ENCODE peak calls at places on chromosomes 2 and 18, in six cellular contexts. One of them, this sample, is unnamed.

GRCh38 chr2:222318026-222318711 is 19.4 kb upstream of the PAX3 start:
- DNase-seq in A172: peak; percentile 78
- DNase-seq in gastrocnemius medialis: peak; percentile 48
- DNase-seq in prostate gland: peak; percentile 41
- DNase-seq in effector memory CD8-positive, alpha-beta T cell: no peak
- DNase-seq in heart left ventricle: peak; percentile 75
- DNase-seq in this sample: peak; percentile 53

GRCh38 chr18:45412577-45412976 is 202.7 kb upstream of the SLC14A2 start:
- DNase-seq in A172: peak; percentile 28
- DNase-seq in prostate gland: no peak
- DNase-seq in heart left ventricle: no peak
- DNase-seq in gastrocnemius medialis: no peak
- DNase-seq in effector memory CD8-positive, alpha-beta T cell: no peak
- DNase-seq in this sample: no peak

GRCh38 chr2:188292446-188293239 is 969 bp downstream of the GULP1 start:
- DNase-seq in gastrocnemius medialis: peak; percentile 69
- DNase-seq in prostate gland: peak; percentile 94
- DNase-seq in heart left ventricle: peak; percentile 80
- DNase-seq in effector memory CD8-positive, alpha-beta T cell: no peak
- DNase-seq in A172: peak; percentile 82
- DNase-seq in this sample: peak; percentile 68

GRCh38 chr2:60379684-60380083 is 173.8 kb downstream of the BCL11A start:
- DNase-seq in heart left ventricle: no peak
- DNase-seq in effector memory CD8-positive, alpha-beta T cell: no peak
- DNase-seq in gastrocnemius medialis: no peak
- DNase-seq in A172: no peak
- DNase-seq in prostate gland: no peak
- DNase-seq in this sample: no peak

GRCh38 chr2:22375094-22375493 is 1009.9 kb upstream of the KLHL29 start:
- DNase-seq in effector memory CD8-positive, alpha-beta T cell: no peak
- DNase-seq in heart left ventricle: no peak
- DNase-seq in gastrocnemius medialis: no peak
- DNase-seq in prostate gland: no peak
- DNase-seq in A172: no peak
- DNase-seq in this sample: no peak

GRCh38 chr18:46341989-46342525 is 237.9 kb downstream of the HAUS1 start:
- DNase-seq in gastrocnemius medialis: no peak
- DNase-seq in heart left ventricle: no peak
- DNase-seq in effector memory CD8-positive, alpha-beta T cell: no peak
- DNase-seq in prostate gland: no peak
- DNase-seq in A172: no peak
- DNase-seq in this sample: no peak

GRCh38 chr2:168604252-168604651 is 148.2 kb downstream of the CERS6 start:
- DNase-seq in prostate gland: no peak
- DNase-seq in A172: no peak
- DNase-seq in heart left ventricle: no peak
- DNase-seq in gastrocnemius medialis: no peak
- DNase-seq in effector memory CD8-positive, alpha-beta T cell: no peak
- DNase-seq in this sample: no peak

GRCh38 chr2:48588745-48589144 is 28.9 kb upstream of the GTF2A1L start:
- DNase-seq in prostate gland: no peak
- DNase-seq in A172: no peak
- DNase-seq in heart left ventricle: no peak
- DNase-seq in effector memory CD8-positive, alpha-beta T cell: no peak
- DNase-seq in gastrocnemius medialis: no peak
- DNase-seq in this sample: no peak

GRCh38 chr18:56221195-56222065 is 417.0 kb downstream of the TXNL1 start:
- DNase-seq in heart left ventricle: no peak
- DNase-seq in gastrocnemius medialis: no peak
- DNase-seq in prostate gland: no peak
- DNase-seq in A172: no peak
- DNase-seq in effector memory CD8-positive, alpha-beta T cell: no peak
- DNase-seq in this sample: no peak

GRCh38 chr2:217402622-217403383 is 542.9 kb upstream of the TNP1 start:
- DNase-seq in gastrocnemius medialis: no peak
- DNase-seq in prostate gland: peak; percentile 68
- DNase-seq in A172: peak; percentile 32
- DNase-seq in heart left ventricle: no peak
- DNase-seq in effector memory CD8-positive, alpha-beta T cell: no peak
- DNase-seq in this sample: no peak

GRCh38 chr2:81481994-81482368 is 1177.4 kb upstream of the LRRTM1 start:
- DNase-seq in gastrocnemius medialis: no peak
- DNase-seq in effector memory CD8-positive, alpha-beta T cell: no peak
- DNase-seq in heart left ventricle: no peak
- DNase-seq in A172: no peak
- DNase-seq in prostate gland: no peak
- DNase-seq in this sample: no peak

GRCh38 chr2:238876232-238876630 is 28.3 kb downstream of the TWIST2 start:
- DNase-seq in heart left ventricle: no peak
- DNase-seq in A172: no peak
- DNase-seq in effector memory CD8-positive, alpha-beta T cell: no peak
- DNase-seq in gastrocnemius medialis: no peak
- DNase-seq in prostate gland: no peak
- DNase-seq in this sample: no peak

GRCh38 chr18:8603663-8604520 is 5.3 kb upstream of the RAB12 start:
- DNase-seq in heart left ventricle: no peak
- DNase-seq in gastrocnemius medialis: no peak
- DNase-seq in effector memory CD8-positive, alpha-beta T cell: no peak
- DNase-seq in prostate gland: no peak
- DNase-seq in A172: no peak
- DNase-seq in this sample: no peak

GRCh38 chr2:232039086-232039485 is 77.6 kb downstream of the DIS3L2 start:
- DNase-seq in heart left ventricle: no peak
- DNase-seq in prostate gland: no peak
- DNase-seq in A172: no peak
- DNase-seq in gastrocnemius medialis: no peak
- DNase-seq in effector memory CD8-positive, alpha-beta T cell: no peak
- DNase-seq in this sample: no peak

GRCh38 chr2:239115616-239116015 is 267.7 kb downstream of the TWIST2 start:
- DNase-seq in effector memory CD8-positive, alpha-beta T cell: no peak
- DNase-seq in heart left ventricle: peak; percentile 56
- DNase-seq in gastrocnemius medialis: no peak
- DNase-seq in A172: no peak
- DNase-seq in prostate gland: no peak
- DNase-seq in this sample: no peak

GRCh38 chr2:169360984-169361705 is 1.2 kb downstream of the LRP2 start:
- DNase-seq in gastrocnemius medialis: no peak
- DNase-seq in effector memory CD8-positive, alpha-beta T cell: no peak
- DNase-seq in A172: no peak
- DNase-seq in heart left ventricle: no peak
- DNase-seq in prostate gland: no peak
- DNase-seq in this sample: no peak

GRCh38 chr2:101520246-101520645 is 45.3 kb upstream of the RFX8 start:
- DNase-seq in heart left ventricle: no peak
- DNase-seq in effector memory CD8-positive, alpha-beta T cell: no peak
- DNase-seq in gastrocnemius medialis: no peak
- DNase-seq in A172: peak; percentile 74
- DNase-seq in prostate gland: no peak
- DNase-seq in this sample: no peak

GRCh38 chr2:234514099-234514498 is 17.2 kb upstream of the ARL4C start:
- DNase-seq in gastrocnemius medialis: no peak
- DNase-seq in heart left ventricle: no peak
- DNase-seq in effector memory CD8-positive, alpha-beta T cell: no peak
- DNase-seq in A172: no peak
- DNase-seq in prostate gland: no peak
- DNase-seq in this sample: no peak

GRCh38 chr2:216222650-216223352 is 113.7 kb downstream of the XRCC5 start:
- DNase-seq in A172: peak; percentile 73
- DNase-seq in effector memory CD8-positive, alpha-beta T cell: no peak
- DNase-seq in gastrocnemius medialis: no peak
- DNase-seq in prostate gland: no peak
- DNase-seq in heart left ventricle: no peak
- DNase-seq in this sample: no peak

GRCh38 chr2:188050716-188051115 is 241.0 kb upstream of the GULP1 start:
- DNase-seq in A172: peak; percentile 66
- DNase-seq in heart left ventricle: no peak
- DNase-seq in prostate gland: no peak
- DNase-seq in effector memory CD8-positive, alpha-beta T cell: no peak
- DNase-seq in gastrocnemius medialis: no peak
- DNase-seq in this sample: no peak

GRCh38 chr18:63249781-63250180 is 69.8 kb downstream of the BCL2 start:
- DNase-seq in prostate gland: peak; percentile 33
- DNase-seq in heart left ventricle: no peak
- DNase-seq in gastrocnemius medialis: no peak
- DNase-seq in effector memory CD8-positive, alpha-beta T cell: no peak
- DNase-seq in A172: no peak
- DNase-seq in this sample: no peak

GRCh38 chr18:27009293-27009692 is 143.8 kb upstream of the AQP4 start:
- DNase-seq in A172: no peak
- DNase-seq in heart left ventricle: no peak
- DNase-seq in gastrocnemius medialis: no peak
- DNase-seq in prostate gland: no peak
- DNase-seq in effector memory CD8-positive, alpha-beta T cell: no peak
- DNase-seq in this sample: no peak

GRCh38 chr2:163664610-163665009 is 71.2 kb downstream of the FIGN start:
- DNase-seq in A172: peak; percentile 74
- DNase-seq in gastrocnemius medialis: no peak
- DNase-seq in heart left ventricle: no peak
- DNase-seq in prostate gland: no peak
- DNase-seq in effector memory CD8-positive, alpha-beta T cell: no peak
- DNase-seq in this sample: no peak

GRCh38 chr2:12303181-12304030 is 413.3 kb upstream of the TRIB2 start:
- DNase-seq in A172: peak; percentile 94
- DNase-seq in gastrocnemius medialis: no peak
- DNase-seq in effector memory CD8-positive, alpha-beta T cell: no peak
- DNase-seq in prostate gland: no peak
- DNase-seq in heart left ventricle: no peak
- DNase-seq in this sample: no peak

GRCh38 chr2:161243873-161244272 is 64.4 kb upstream of the PSMD14 start:
- DNase-seq in heart left ventricle: no peak
- DNase-seq in A172: no peak
- DNase-seq in effector memory CD8-positive, alpha-beta T cell: no peak
- DNase-seq in gastrocnemius medialis: no peak
- DNase-seq in prostate gland: no peak
- DNase-seq in this sample: no peak

GRCh38 chr18:8744656-8745055 is 39.3 kb downstream of the MTCL1 start:
- DNase-seq in gastrocnemius medialis: no peak
- DNase-seq in prostate gland: no peak
- DNase-seq in heart left ventricle: no peak
- DNase-seq in effector memory CD8-positive, alpha-beta T cell: peak; percentile 21
- DNase-seq in A172: no peak
- DNase-seq in this sample: no peak

GRCh38 chr2:220191031-220191430 is 563.6 kb downstream of the SLC4A3 start:
- DNase-seq in heart left ventricle: no peak
- DNase-seq in prostate gland: no peak
- DNase-seq in effector memory CD8-positive, alpha-beta T cell: no peak
- DNase-seq in gastrocnemius medialis: no peak
- DNase-seq in A172: no peak
- DNase-seq in this sample: no peak

GRCh38 chr2:105744909-105745853 is at the start of gene NCK2:
- DNase-seq in prostate gland: peak; percentile 11
- DNase-seq in heart left ventricle: peak; percentile 72
- DNase-seq in gastrocnemius medialis: no peak
- DNase-seq in A172: no peak
- DNase-seq in effector memory CD8-positive, alpha-beta T cell: no peak
- DNase-seq in this sample: peak; percentile 19

GRCh38 chr18:9742588-9743131 is 34.6 kb downstream of the RAB31 start:
- DNase-seq in A172: peak; percentile 68
- DNase-seq in gastrocnemius medialis: no peak
- DNase-seq in heart left ventricle: no peak
- DNase-seq in effector memory CD8-positive, alpha-beta T cell: no peak
- DNase-seq in prostate gland: no peak
- DNase-seq in this sample: no peak